ENCODE peak calls at places on chromosomes 1 and 21, in six cellular contexts. I, P, M, N, A and W are unnamed samples.

GRCh38 chr21:36627242-36627641 is 71.7 kb upstream of the SIM2 start:
- DNase-seq in I (no peak), P (peak), M (peak), N (no peak), A (peak), W (peak)

GRCh38 chr1:39898648-39899603 is 2.8 kb downstream of the MYCL start:
- DNase-seq in I (peak), P (peak), M (peak), N (peak), A (no peak), W (peak)

GRCh38 chr1:64687725-64688285 is 57.1 kb upstream of the RAVER2 start:
- DNase-seq in I (peak), P (peak), M (no peak), N (no peak), A (no peak), W (peak)

GRCh38 chr1:29696656-29697390 is 460.5 kb downstream of the PTPRU start:
- DNase-seq in I (no peak), P (no peak), M (no peak), N (no peak), A (no peak), W (no peak)

GRCh38 chr1:240831922-240832321 is 220.0 kb upstream of the GREM2 start:
- DNase-seq in I (no peak), P (peak), M (no peak), N (no peak), A (no peak), W (no peak)

GRCh38 chr1:204714861-204715511 is 29.4 kb upstream of the LRRN2 start:
- DNase-seq in I (no peak), P (no peak), M (no peak), N (peak), A (no peak), W (no peak)

GRCh38 chr1:2906105-2906504 is 104.6 kb upstream of the TTC34 start:
- DNase-seq in I (no peak), P (no peak), M (no peak), N (no peak), A (no peak), W (no peak)

GRCh38 chr1:21292991-21293536 is 2.8 kb upstream of the ECE1 start:
- DNase-seq in I (no peak), P (no peak), M (no peak), N (no peak), A (no peak), W (no peak)

GRCh38 chr1:8627728-8628127 is 189.7 kb downstream of the RERE start:
- DNase-seq in I (no peak), P (no peak), M (no peak), N (no peak), A (no peak), W (no peak)

GRCh38 chr1:107963601-107964396 is 1.2 kb downstream of the VAV3 start:
- DNase-seq in I (peak), P (no peak), M (peak), N (peak), A (peak), W (peak)

GRCh38 chr1:116777831-116778830 is 23.9 kb downstream of the CD2 start:
- DNase-seq in I (peak), P (peak), M (peak), N (peak), A (peak), W (peak)

GRCh38 chr21:29499734-29500343 is 201.1 kb downstream of the BACH1 start:
- DNase-seq in I (peak), P (peak), M (peak), N (peak), A (peak), W (peak)

GRCh38 chr1:185646202-185646683 is 87.9 kb upstream of the HMCN1 start:
- DNase-seq in I (peak), P (peak), M (peak), N (peak), A (peak), W (peak)

GRCh38 chr1:116920211-116920610 is 10.5 kb downstream of the PTGFRN start:
- DNase-seq in I (no peak), P (peak), M (no peak), N (no peak), A (peak), W (no peak)

GRCh38 chr1:61639218-61639617 is 85.7 kb downstream of the TM2D1 start:
- DNase-seq in I (no peak), P (no peak), M (no peak), N (no peak), A (no peak), W (no peak)

GRCh38 chr21:43654806-43655489 is 4.3 kb downstream of the HSF2BP start:
- DNase-seq in I (no peak), P (peak), M (peak), N (no peak), A (peak), W (no peak)

GRCh38 chr1:20185834-20186782 is at the start of the genes PLA2G2C and UBXN10:
- DNase-seq in I (peak), P (no peak), M (peak), N (peak), A (no peak), W (no peak)
- H3K4me2 ChIP-seq in I (peak), P (no peak), M (peak), N (peak), A (no peak), W (no peak)

DNA sequence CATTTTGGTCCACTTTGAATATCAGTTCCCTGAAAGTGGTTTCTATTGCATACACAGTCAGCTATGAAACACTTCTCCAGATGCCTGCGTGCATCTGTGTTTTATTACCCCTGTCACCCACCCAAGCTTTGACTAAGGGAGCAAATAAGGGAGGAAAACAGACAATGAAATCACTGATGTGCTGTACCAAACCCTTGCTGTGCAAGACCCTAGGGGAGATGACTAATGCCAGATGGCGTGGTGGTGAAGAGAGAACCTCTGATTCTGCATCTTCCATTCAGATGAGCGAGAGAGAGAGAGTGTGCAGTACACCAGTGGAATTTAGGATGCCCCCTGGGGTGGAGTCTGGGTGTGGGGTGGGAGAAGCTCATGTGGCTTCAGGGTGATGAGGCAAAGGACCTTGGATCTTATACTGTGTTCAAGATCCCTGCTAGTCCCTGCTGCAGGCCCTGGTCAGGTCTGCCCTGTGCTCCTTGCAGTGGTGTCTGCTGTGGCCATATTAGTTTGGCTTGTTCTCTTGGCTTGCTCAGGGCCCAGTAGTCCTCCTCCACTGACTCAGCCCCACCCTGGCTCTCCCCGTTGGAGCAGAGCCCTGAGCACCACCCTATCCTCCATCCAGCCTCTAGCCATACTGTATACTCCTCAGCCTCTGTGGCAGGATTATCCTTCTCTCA is 18.5 kb downstream of the CLCA1 start:
- DNase-seq in I (peak), P (peak), M (no peak), N (no peak), A (peak), W (peak)
- H3K4me2 ChIP-seq in I (no peak), P (no peak), M (no peak), N (no peak), A (no peak), W (no peak)

DNA sequence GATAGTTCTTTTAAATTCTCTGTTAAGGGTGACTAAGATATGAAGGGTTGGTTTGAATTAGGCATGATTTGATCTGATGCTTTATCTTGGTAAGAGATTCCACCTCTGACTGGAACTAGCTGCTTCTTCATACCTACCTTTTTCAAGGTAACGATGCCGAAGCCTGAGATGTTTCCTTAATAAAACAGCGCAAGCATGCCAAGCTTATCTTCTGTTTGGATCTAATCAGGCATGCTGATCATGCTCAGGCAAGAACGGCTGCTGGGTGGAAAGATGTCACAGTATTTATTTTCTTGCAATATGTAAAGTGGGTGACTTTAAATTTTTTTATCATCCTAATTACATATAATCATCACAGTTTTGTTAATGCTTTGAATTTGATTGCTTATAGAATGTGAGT is 148.7 kb downstream of the ADGRL2 start:
- DNase-seq in I (no peak), P (no peak), M (peak), N (no peak), A (peak), W (no peak)
- H3K4me2 ChIP-seq in I (no peak), P (no peak), M (no peak), N (no peak), A (peak), W (no peak)

GRCh38 chr1:70441392-70442035 is 30.4 kb downstream of the CTH start:
- DNase-seq in I (no peak), P (no peak), M (no peak), N (no peak), A (no peak), W (no peak)

GRCh38 chr1:70438529-70438928 is 27.5 kb downstream of the CTH start:
- DNase-seq in I (peak), P (peak), M (peak), N (no peak), A (no peak), W (no peak)

GRCh38 chr1:70440642-70441391 is 29.7 kb downstream of the CTH start:
- DNase-seq in I (no peak), P (no peak), M (peak), N (no peak), A (no peak), W (no peak)

GRCh38 chr1:70443739-70444138 is 32.7 kb downstream of the CTH start:
- DNase-seq in I (no peak), P (no peak), M (no peak), N (no peak), A (no peak), W (no peak)

GRCh38 chr1:70442486-70442885 is 31.4 kb downstream of the CTH start:
- DNase-seq in I (no peak), P (no peak), M (no peak), N (peak), A (no peak), W (no peak)
- H3K4me2 ChIP-seq in I (no peak), P (no peak), M (no peak), N (peak), A (no peak), W (no peak)